ENCODE peak calls at places on chromosomes 7 and 10, in seven cellular contexts. K is hepatocyte, A is OCI-LY7, Z is GM23338, X is IMR-90, U is mammary epithelial cell, G is fibroblast of lung. V is an unnamed sample.

GRCh38 chr10:132932461-132933307 is 9.7 kb downstream of the CFAP46 start:
- DNase-seq in K (no peak), A (no peak), Z (no peak), X (no peak), U (no peak), G (no peak), V (no peak)

GRCh38 chr7:91628742-91629141 is 251.8 kb downstream of the MTERF1 start:
- DNase-seq in K (no peak), A (no peak), Z (no peak), X (no peak), U (no peak), G (peak; percentile 4), V (no peak)

GRCh38 chr7:36305226-36305625 is 84.4 kb upstream of the ANLN start:
- DNase-seq in K (no peak), A (no peak), Z (no peak), X (no peak), U (no peak), G (no peak), V (no peak)

GRCh38 chr10:60646966-60647796 is 131.1 kb upstream of the CDK1 start:
- DNase-seq in K (peak; percentile 75), A (peak; percentile 63), Z (peak; percentile 82), X (peak; percentile 69), U (peak; percentile 31), G (peak; percentile 51), V (peak; percentile 49)

GRCh38 chr10:1754506-1755177 is 17.3 kb upstream of the ADARB2 start:
- DNase-seq in K (no peak), A (no peak), Z (peak; percentile 36), X (no peak), U (no peak), G (no peak), V (no peak)

GRCh38 chr10:86043236-86043635 is 323.4 kb downstream of the GRID1 start:
- DNase-seq in K (no peak), A (no peak), Z (no peak), X (no peak), U (no peak), G (no peak), V (no peak)

GRCh38 chr10:25405871-25406270 is 231.1 kb downstream of the GPR158 start:
- DNase-seq in K (no peak), A (no peak), Z (no peak), X (no peak), U (peak; percentile 17), G (peak; percentile 76), V (no peak)

GRCh38 chr7:159118623-159119022 is 26.0 kb downstream of the VIPR2 start:
- DNase-seq in K (no peak), A (no peak), Z (no peak), X (no peak), U (no peak), G (no peak), V (no peak)

GRCh38 chr10:110822708-110823291 is 48.9 kb upstream of the PDCD4 start:
- DNase-seq in K (peak; percentile 84), A (no peak), Z (peak; percentile 83), X (no peak), U (no peak), G (no peak), V (no peak)

GRCh38 chr7:80827238-80827633 is 91.6 kb downstream of the SEMA3C start:
- DNase-seq in K (no peak), A (no peak), Z (no peak), X (peak; percentile 19), U (no peak), G (no peak), V (no peak)

GRCh38 chr7:144378651-144379050 is 23.4 kb downstream of the ARHGEF5 start:
- DNase-seq in K (no peak), A (no peak), Z (no peak), X (no peak), U (no peak), G (peak; percentile 75), V (no peak)

GRCh38 chr7:104017001-104017400 is 27.5 kb upstream of the RELN start:
- DNase-seq in K (no peak), A (no peak), Z (no peak), X (no peak), U (no peak), G (no peak), V (no peak)

GRCh38 chr7:116252249-116252648 is 41.9 kb downstream of the TES start:
- DNase-seq in K (no peak), A (no peak), Z (no peak), X (no peak), U (no peak), G (no peak), V (no peak)

GRCh38 chr10:98030093-98030821 is at the start of gene CRTAC1:
- DNase-seq in K (peak; percentile 78), A (no peak), Z (peak; percentile 92), X (no peak), U (no peak), G (peak; percentile 16), V (no peak)
- H2AFZ ChIP-seq in K (no peak within 1 kb of the TSS), A (no peak within 1 kb of the TSS), Z (peak within 1 kb of the TSS; percentile 94), X (peak within 1 kb of the TSS; percentile 53), U (no peak within 1 kb of the TSS), G (no peak within 1 kb of the TSS), V (no peak within 1 kb of the TSS)

GRCh38 chr7:84136336-84136735 is 58.3 kb downstream of the SEMA3A start:
- DNase-seq in K (no peak), A (no peak), Z (peak; percentile 52), X (no peak), U (no peak), G (no peak), V (no peak)
- H2AFZ ChIP-seq in K (no peak overlapping the region), A (no peak overlapping the region), Z (no peak overlapping the region), X (no peak overlapping the region), U (no peak overlapping the region), G (no peak overlapping the region), V (no peak overlapping the region)

GRCh38 chr7:157723205-157723604 is 386.4 kb downstream of the DNAJB6 start:
- DNase-seq in K (no peak), A (no peak), Z (no peak), X (no peak), U (no peak), G (no peak), V (no peak)
- H2AFZ ChIP-seq in K (no peak overlapping the region), A (no peak overlapping the region), Z (no peak overlapping the region), X (peak overlapping the region; percentile 11), U (no peak overlapping the region), G (no peak overlapping the region), V (no peak overlapping the region)

GRCh38 chr7:155818154-155818819 is 6.0 kb upstream of the SHH start:
- DNase-seq in K (no peak), A (no peak), Z (no peak), X (no peak), U (no peak), G (no peak), V (no peak)
- H2AFZ ChIP-seq in K (no peak overlapping the region), A (no peak overlapping the region), Z (no peak overlapping the region), X (peak overlapping the region; percentile 15), U (no peak overlapping the region), G (no peak overlapping the region), V (no peak overlapping the region)

DNA sequence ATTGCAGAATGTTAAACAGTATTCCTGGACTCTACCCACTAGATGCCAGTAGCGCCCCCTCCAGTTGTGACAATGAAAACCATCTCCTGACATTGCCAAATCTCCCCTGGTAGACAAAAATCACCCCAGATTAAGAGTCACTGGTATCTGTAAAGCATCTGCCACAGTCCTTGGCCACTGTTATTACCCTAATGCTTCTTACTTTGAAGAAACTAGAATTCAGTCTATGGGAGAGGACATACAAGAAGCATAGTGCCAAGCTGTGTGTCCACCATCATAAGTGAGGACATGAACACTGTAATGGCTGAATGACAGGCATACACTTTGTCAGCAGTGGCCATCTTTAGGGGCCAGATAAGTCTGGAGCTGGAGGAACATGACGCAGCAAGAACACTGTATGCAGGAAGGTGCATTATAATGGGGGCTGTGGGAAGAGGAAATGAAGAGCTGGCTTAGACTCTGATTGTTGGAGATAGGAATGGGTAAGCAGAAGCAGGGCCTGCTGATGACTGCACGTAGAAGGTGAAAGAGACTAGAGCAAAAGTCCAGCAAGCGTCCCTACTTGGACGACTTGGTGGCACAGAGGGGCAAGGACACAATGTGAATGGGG is 32.5 kb downstream of the CBX3 start:
- DNase-seq in K (no peak), A (no peak), Z (no peak), X (no peak), U (no peak), G (no peak), V (no peak)
- H2AFZ ChIP-seq in K (no peak overlapping the region), A (no peak overlapping the region), Z (peak overlapping the region; percentile 84), X (no peak overlapping the region), U (no peak overlapping the region), G (no peak overlapping the region), V (no peak overlapping the region)

DNA sequence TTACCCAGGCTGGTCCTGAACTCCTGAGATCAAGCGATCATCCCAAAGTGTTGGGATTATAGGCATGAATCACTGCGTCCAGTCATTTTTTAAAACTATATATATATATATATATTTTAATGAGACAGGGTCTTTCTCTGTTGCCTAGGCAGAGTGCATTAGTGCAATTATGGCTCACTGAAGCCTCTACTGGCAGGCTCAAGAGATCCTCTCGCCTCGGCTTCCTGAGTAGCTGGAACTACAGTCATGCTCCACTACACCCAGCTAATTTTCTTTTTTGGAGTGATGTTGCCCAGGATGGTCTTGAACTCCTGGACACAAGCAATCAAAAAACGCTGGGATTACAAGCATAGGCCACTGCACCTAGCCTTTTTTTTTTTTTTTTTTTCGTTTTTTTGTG is 55.3 kb upstream of the KAT6B start:
- DNase-seq in K (no peak), A (peak; percentile 50), Z (no peak), X (no peak), U (no peak), G (no peak), V (no peak)
- H2AFZ ChIP-seq in K (no peak overlapping the region), A (no peak overlapping the region), Z (no peak overlapping the region), X (no peak overlapping the region), U (no peak overlapping the region), G (no peak overlapping the region), V (no peak overlapping the region)

GRCh38 chr10:84706875-84707274 is 378.5 kb downstream of the CCSER2 start:
- DNase-seq in K (peak; percentile 39), A (no peak), Z (no peak), X (peak; percentile 8), U (peak; percentile 64), G (peak; percentile 1), V (no peak)
- H2AFZ ChIP-seq in K (no peak overlapping the region), A (no peak overlapping the region), Z (no peak overlapping the region), X (no peak overlapping the region), U (peak overlapping the region; percentile 68), G (no peak overlapping the region), V (no peak overlapping the region)

V was measured in PC-9.